ENCODE peak calls at places on chromosomes 1 and 21, in five cellular contexts. One of them, this sample, is unnamed.
A peak's percentile ranks its signal among the peaks of the same experiment; 100 is the strongest.

GRCh38 chr1:23370744-23371710 is 1.4 kb upstream of the ZNF436 start:
- DNase-seq in neural progenitor cell: peak; percentile 97
- DNase-seq in activated naive CD4-positive, alpha-beta T cell: no peak
- DNase-seq in non-pigmented ciliary epithelial cell: no peak
- DNase-seq in mucosa of gallbladder: no peak
- DNase-seq in this sample: no peak

GRCh38 chr21:33403128-33403785 is at the start of gene IFNGR2:
- DNase-seq in neural progenitor cell: peak; percentile 77
- DNase-seq in activated naive CD4-positive, alpha-beta T cell: peak; percentile 35
- DNase-seq in non-pigmented ciliary epithelial cell: no peak
- DNase-seq in mucosa of gallbladder: no peak
- DNase-seq in this sample: peak; percentile 9

GRCh38 chr1:10059329-10059691 is 26.6 kb downstream of the UBE4B start:
- DNase-seq in neural progenitor cell: peak; percentile 34
- DNase-seq in activated naive CD4-positive, alpha-beta T cell: no peak
- DNase-seq in non-pigmented ciliary epithelial cell: no peak
- DNase-seq in mucosa of gallbladder: no peak
- DNase-seq in this sample: peak; percentile 5

GRCh38 chr1:211643324-211644212 is 31.9 kb downstream of the NEK2 start:
- DNase-seq in neural progenitor cell: peak; percentile 19
- DNase-seq in activated naive CD4-positive, alpha-beta T cell: no peak
- DNase-seq in non-pigmented ciliary epithelial cell: no peak
- DNase-seq in mucosa of gallbladder: peak; percentile 76
- DNase-seq in this sample: no peak

GRCh38 chr1:152107984-152108898 is 7.0 kb downstream of the TCHH start:
- DNase-seq in neural progenitor cell: peak; percentile 4
- DNase-seq in activated naive CD4-positive, alpha-beta T cell: no peak
- DNase-seq in non-pigmented ciliary epithelial cell: no peak
- DNase-seq in mucosa of gallbladder: no peak
- DNase-seq in this sample: no peak

GRCh38 chr1:36994863-36995262 is 39.5 kb downstream of the GRIK3 start:
- DNase-seq in neural progenitor cell: no peak
- DNase-seq in activated naive CD4-positive, alpha-beta T cell: no peak
- DNase-seq in non-pigmented ciliary epithelial cell: no peak
- DNase-seq in mucosa of gallbladder: no peak
- DNase-seq in this sample: no peak

GRCh38 chr21:46599251-46599572 is 5.7 kb downstream of the S100B start:
- DNase-seq in neural progenitor cell: peak; percentile 66
- DNase-seq in activated naive CD4-positive, alpha-beta T cell: no peak
- DNase-seq in non-pigmented ciliary epithelial cell: peak; percentile 67
- DNase-seq in mucosa of gallbladder: peak; percentile 22
- DNase-seq in this sample: no peak

GRCh38 chr1:61226791-61227567 is 144.6 kb downstream of the NFIA start:
- DNase-seq in neural progenitor cell: no peak
- DNase-seq in activated naive CD4-positive, alpha-beta T cell: no peak
- DNase-seq in non-pigmented ciliary epithelial cell: no peak
- DNase-seq in mucosa of gallbladder: no peak
- DNase-seq in this sample: no peak

GRCh38 chr1:168960595-168960994 is 145.9 kb upstream of the ATP1B1 start:
- DNase-seq in neural progenitor cell: no peak
- DNase-seq in activated naive CD4-positive, alpha-beta T cell: no peak
- DNase-seq in non-pigmented ciliary epithelial cell: no peak
- DNase-seq in mucosa of gallbladder: no peak
- DNase-seq in this sample: no peak

This sample was measured in NCI-H1930.